ENCODE peak calls at places on chromosomes 4 and X, in six cellular contexts. One of them, this sample, is unnamed.

GRCh38 chr4:56388311-56388710 is 1.0 kb upstream of the AASDH start:
- DNase-seq in mucosa of descending colon: no peak
- DNase-seq in IMR-90: no peak
- DNase-seq in fibroblast of pulmonary artery: no peak
- DNase-seq in cardiac fibroblast: no peak
- DNase-seq in upper lobe of right lung: no peak
- DNase-seq in this sample: peak

GRCh38 chr4:184857446-184858121 is 31.8 kb upstream of the ACSL1 start:
- DNase-seq in fibroblast of pulmonary artery: no peak
- DNase-seq in IMR-90: no peak
- DNase-seq in cardiac fibroblast: no peak
- DNase-seq in upper lobe of right lung: no peak
- DNase-seq in mucosa of descending colon: no peak
- DNase-seq in this sample: no peak

GRCh38 chrX:133653363-133653762 is 238.1 kb upstream of the GPC4 start:
- DNase-seq in upper lobe of right lung: no peak
- DNase-seq in fibroblast of pulmonary artery: no peak
- DNase-seq in cardiac fibroblast: no peak
- DNase-seq in IMR-90: no peak
- DNase-seq in mucosa of descending colon: no peak
- DNase-seq in this sample: no peak

GRCh38 chrX:46941341-46941740 is 29.1 kb downstream of the JADE3 start:
- DNase-seq in cardiac fibroblast: no peak
- DNase-seq in mucosa of descending colon: no peak
- DNase-seq in IMR-90: no peak
- DNase-seq in fibroblast of pulmonary artery: no peak
- DNase-seq in upper lobe of right lung: no peak
- DNase-seq in this sample: no peak

GRCh38 chr4:185838514-185839203 is 26.7 kb upstream of the SORBS2 start:
- DNase-seq in mucosa of descending colon: no peak
- DNase-seq in upper lobe of right lung: no peak
- DNase-seq in IMR-90: peak
- DNase-seq in fibroblast of pulmonary artery: no peak
- DNase-seq in cardiac fibroblast: no peak
- DNase-seq in this sample: peak

GRCh38 chr4:153367092-153367491 is 22.6 kb downstream of the MND1 start:
- DNase-seq in cardiac fibroblast: no peak
- DNase-seq in fibroblast of pulmonary artery: no peak
- DNase-seq in mucosa of descending colon: no peak
- DNase-seq in upper lobe of right lung: no peak
- DNase-seq in IMR-90: no peak
- DNase-seq in this sample: no peak

GRCh38 chr4:113711883-113712662 is 49.5 kb downstream of the CAMK2D start:
- DNase-seq in mucosa of descending colon: no peak
- DNase-seq in cardiac fibroblast: no peak
- DNase-seq in fibroblast of pulmonary artery: no peak
- DNase-seq in IMR-90: no peak
- DNase-seq in upper lobe of right lung: no peak
- DNase-seq in this sample: no peak

GRCh38 chrX:115017455-115017854 is at the start of gene IL13RA2:
- DNase-seq in fibroblast of pulmonary artery: peak
- DNase-seq in mucosa of descending colon: no peak
- DNase-seq in IMR-90: no peak
- DNase-seq in upper lobe of right lung: no peak
- DNase-seq in cardiac fibroblast: peak
- DNase-seq in this sample: peak

GRCh38 chr4:87209696-87210095 is 10.7 kb downstream of the KLHL8 start:
- DNase-seq in upper lobe of right lung: peak
- DNase-seq in fibroblast of pulmonary artery: peak
- DNase-seq in mucosa of descending colon: no peak
- DNase-seq in IMR-90: no peak
- DNase-seq in cardiac fibroblast: peak
- DNase-seq in this sample: no peak

GRCh38 chrX:10722804-10723364 is 102.5 kb upstream of the MID1 start:
- DNase-seq in cardiac fibroblast: peak
- DNase-seq in mucosa of descending colon: no peak
- DNase-seq in IMR-90: peak
- DNase-seq in fibroblast of pulmonary artery: peak
- DNase-seq in upper lobe of right lung: no peak
- DNase-seq in this sample: peak

GRCh38 chrX:136736690-136737089 is 44.0 kb downstream of the ARHGEF6 start:
- DNase-seq in cardiac fibroblast: no peak
- DNase-seq in upper lobe of right lung: no peak
- DNase-seq in fibroblast of pulmonary artery: no peak
- DNase-seq in mucosa of descending colon: no peak
- DNase-seq in IMR-90: no peak
- DNase-seq in this sample: no peak

GRCh38 chrX:1904663-1905218 is 289.9 kb downstream of the ASMT start:
- DNase-seq in upper lobe of right lung: no peak
- DNase-seq in IMR-90: no peak
- DNase-seq in fibroblast of pulmonary artery: no peak
- DNase-seq in mucosa of descending colon: no peak
- DNase-seq in cardiac fibroblast: no peak
- DNase-seq in this sample: no peak

GRCh38 chr4:105236202-105236916 is 89.7 kb downstream of the TET2 start:
- DNase-seq in upper lobe of right lung: no peak
- DNase-seq in cardiac fibroblast: no peak
- DNase-seq in fibroblast of pulmonary artery: no peak
- DNase-seq in mucosa of descending colon: no peak
- DNase-seq in IMR-90: no peak
- DNase-seq in this sample: no peak

GRCh38 chr4:109912706-109913621 is at the start of gene EGF:
- DNase-seq in cardiac fibroblast: peak
- DNase-seq in fibroblast of pulmonary artery: peak
- DNase-seq in upper lobe of right lung: no peak
- DNase-seq in mucosa of descending colon: no peak
- DNase-seq in IMR-90: peak
- DNase-seq in this sample: peak

GRCh38 chr4:138242076-138242829 is at the start of gene SLC7A11:
- DNase-seq in mucosa of descending colon: peak
- DNase-seq in upper lobe of right lung: no peak
- DNase-seq in IMR-90: peak
- DNase-seq in cardiac fibroblast: peak
- DNase-seq in fibroblast of pulmonary artery: peak
- DNase-seq in this sample: peak

GRCh38 chrX:13029341-13029740 is 15.1 kb downstream of the FAM9C start:
- DNase-seq in cardiac fibroblast: peak
- DNase-seq in fibroblast of pulmonary artery: peak
- DNase-seq in IMR-90: peak
- DNase-seq in upper lobe of right lung: no peak
- DNase-seq in mucosa of descending colon: no peak
- DNase-seq in this sample: peak

GRCh38 chr4:110636677-110637407 is 14.0 kb upstream of the PITX2 start:
- DNase-seq in fibroblast of pulmonary artery: peak
- DNase-seq in mucosa of descending colon: no peak
- DNase-seq in cardiac fibroblast: peak
- DNase-seq in upper lobe of right lung: no peak
- DNase-seq in IMR-90: peak
- DNase-seq in this sample: peak

GRCh38 chrX:145002776-145003175 is 244.5 kb upstream of the SPANXN1 start:
- DNase-seq in cardiac fibroblast: no peak
- DNase-seq in fibroblast of pulmonary artery: no peak
- DNase-seq in upper lobe of right lung: no peak
- DNase-seq in IMR-90: no peak
- DNase-seq in mucosa of descending colon: no peak
- DNase-seq in this sample: no peak

GRCh38 chr4:113157086-113157857 is 107.8 kb downstream of the ANK2 start:
- DNase-seq in upper lobe of right lung: no peak
- DNase-seq in IMR-90: no peak
- DNase-seq in mucosa of descending colon: no peak
- DNase-seq in fibroblast of pulmonary artery: no peak
- DNase-seq in cardiac fibroblast: no peak
- DNase-seq in this sample: no peak

GRCh38 chrX:17046478-17047097 is 100.1 kb downstream of the REPS2 start:
- DNase-seq in cardiac fibroblast: peak
- DNase-seq in upper lobe of right lung: no peak
- DNase-seq in fibroblast of pulmonary artery: peak
- DNase-seq in IMR-90: peak
- DNase-seq in mucosa of descending colon: no peak
- DNase-seq in this sample: peak

GRCh38 chrX:15749642-15750610 is 11.9 kb downstream of the CA5B start:
- DNase-seq in cardiac fibroblast: no peak
- DNase-seq in mucosa of descending colon: no peak
- DNase-seq in IMR-90: peak
- DNase-seq in fibroblast of pulmonary artery: no peak
- DNase-seq in upper lobe of right lung: no peak
- DNase-seq in this sample: peak

GRCh38 chr4:1495416-1496115 is 89.3 kb upstream of the NKX1-1 start:
- DNase-seq in IMR-90: no peak
- DNase-seq in fibroblast of pulmonary artery: no peak
- DNase-seq in upper lobe of right lung: peak
- DNase-seq in cardiac fibroblast: no peak
- DNase-seq in mucosa of descending colon: no peak
- DNase-seq in this sample: no peak

GRCh38 chr4:94306713-94307112 is 35.9 kb downstream of the HPGDS start:
- DNase-seq in cardiac fibroblast: peak
- DNase-seq in upper lobe of right lung: no peak
- DNase-seq in fibroblast of pulmonary artery: peak
- DNase-seq in IMR-90: no peak
- DNase-seq in mucosa of descending colon: no peak
- DNase-seq in this sample: no peak

GRCh38 chr4:163595590-163595989 is 101.1 kb downstream of the TMA16 start:
- DNase-seq in fibroblast of pulmonary artery: no peak
- DNase-seq in IMR-90: no peak
- DNase-seq in mucosa of descending colon: no peak
- DNase-seq in upper lobe of right lung: no peak
- DNase-seq in cardiac fibroblast: no peak
- DNase-seq in this sample: no peak

GRCh38 chr4:3168029-3168428 is 80.9 kb upstream of the MSANTD1 start:
- DNase-seq in mucosa of descending colon: no peak
- DNase-seq in IMR-90: peak
- DNase-seq in fibroblast of pulmonary artery: peak
- DNase-seq in cardiac fibroblast: peak
- DNase-seq in upper lobe of right lung: no peak
- DNase-seq in this sample: peak

GRCh38 chr4:56874166-56874565 is 33.5 kb upstream of the REST start:
- DNase-seq in upper lobe of right lung: no peak
- DNase-seq in cardiac fibroblast: no peak
- DNase-seq in IMR-90: no peak
- DNase-seq in mucosa of descending colon: peak
- DNase-seq in fibroblast of pulmonary artery: no peak
- DNase-seq in this sample: no peak

GRCh38 chr4:20195071-20195885 is 56.4 kb upstream of the SLIT2 start:
- DNase-seq in mucosa of descending colon: no peak
- DNase-seq in IMR-90: peak
- DNase-seq in cardiac fibroblast: peak
- DNase-seq in upper lobe of right lung: no peak
- DNase-seq in fibroblast of pulmonary artery: peak
- DNase-seq in this sample: peak

DNA sequence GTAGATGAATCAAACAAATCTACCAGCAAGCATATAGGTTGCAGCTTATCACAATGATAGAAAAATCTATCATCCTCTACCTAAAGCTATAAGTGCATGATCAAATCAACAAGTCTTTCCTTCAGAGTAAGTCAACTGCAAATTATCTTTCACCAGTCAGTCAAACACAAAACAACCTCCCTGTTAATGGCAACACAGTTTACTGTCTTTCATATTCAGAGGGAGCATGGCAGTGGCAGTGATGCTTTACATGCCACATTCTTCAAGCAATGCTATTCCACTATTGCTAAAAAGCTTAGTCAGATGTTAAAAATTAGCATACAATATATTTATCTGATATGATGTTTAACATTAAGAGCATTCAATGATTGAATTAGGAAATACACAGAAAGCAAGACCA is 245.1 kb upstream of the KLHL4 start:
- DNase-seq in upper lobe of right lung: no peak
- DNase-seq in fibroblast of pulmonary artery: no peak
- DNase-seq in mucosa of descending colon: no peak
- DNase-seq in cardiac fibroblast: no peak
- DNase-seq in IMR-90: no peak
- DNase-seq in this sample: no peak
- TF ChIP-seq CTCF in upper lobe of right lung: no peak
- TF ChIP-seq CTCF in fibroblast of pulmonary artery: no peak
- TF ChIP-seq CTCF in mucosa of descending colon: no peak
- TF ChIP-seq CTCF in cardiac fibroblast: no peak
- TF ChIP-seq CTCF in IMR-90: no peak
- TF ChIP-seq CTCF in this sample: no peak

GRCh38 chrX:72604705-72605104 is 32.1 kb upstream of the HDAC8 start:
- DNase-seq in cardiac fibroblast: no peak
- DNase-seq in fibroblast of pulmonary artery: no peak
- DNase-seq in upper lobe of right lung: no peak
- DNase-seq in mucosa of descending colon: no peak
- DNase-seq in IMR-90: no peak
- DNase-seq in this sample: no peak

GRCh38 chrX:72604112-72604511 is 31.5 kb upstream of the HDAC8 start:
- DNase-seq in fibroblast of pulmonary artery: no peak
- DNase-seq in cardiac fibroblast: no peak
- DNase-seq in IMR-90: no peak
- DNase-seq in upper lobe of right lung: no peak
- DNase-seq in mucosa of descending colon: no peak
- DNase-seq in this sample: no peak

DNA sequence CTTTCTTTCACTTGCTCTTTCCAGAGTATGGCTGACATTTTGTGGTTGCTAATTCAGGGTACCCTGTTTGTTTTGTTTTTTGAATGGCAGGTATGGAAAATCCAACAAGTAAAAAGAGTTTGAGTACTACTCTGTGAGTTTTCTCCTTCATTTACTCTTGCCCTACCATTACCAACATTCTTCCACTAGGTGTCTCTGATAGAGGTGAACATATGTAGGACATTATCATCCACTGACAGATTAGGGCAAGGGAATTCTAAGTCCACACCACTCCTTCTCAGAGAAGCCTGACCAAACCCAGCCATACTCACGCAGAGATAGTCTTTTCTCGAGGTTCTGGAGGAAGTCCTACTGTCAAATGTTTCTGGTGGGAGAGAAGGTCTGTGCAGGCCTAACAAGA is 36.7 kb upstream of the HDAC8 start:
- DNase-seq in upper lobe of right lung: no peak
- DNase-seq in mucosa of descending colon: no peak
- DNase-seq in IMR-90: peak
- DNase-seq in cardiac fibroblast: peak
- DNase-seq in fibroblast of pulmonary artery: peak
- DNase-seq in this sample: peak
- TF ChIP-seq CTCF in upper lobe of right lung: no peak
- TF ChIP-seq CTCF in mucosa of descending colon: no peak
- TF ChIP-seq CTCF in IMR-90: no peak
- TF ChIP-seq CTCF in cardiac fibroblast: peak
- TF ChIP-seq CTCF in fibroblast of pulmonary artery: peak
- TF ChIP-seq CTCF in this sample: no peak

DNA sequence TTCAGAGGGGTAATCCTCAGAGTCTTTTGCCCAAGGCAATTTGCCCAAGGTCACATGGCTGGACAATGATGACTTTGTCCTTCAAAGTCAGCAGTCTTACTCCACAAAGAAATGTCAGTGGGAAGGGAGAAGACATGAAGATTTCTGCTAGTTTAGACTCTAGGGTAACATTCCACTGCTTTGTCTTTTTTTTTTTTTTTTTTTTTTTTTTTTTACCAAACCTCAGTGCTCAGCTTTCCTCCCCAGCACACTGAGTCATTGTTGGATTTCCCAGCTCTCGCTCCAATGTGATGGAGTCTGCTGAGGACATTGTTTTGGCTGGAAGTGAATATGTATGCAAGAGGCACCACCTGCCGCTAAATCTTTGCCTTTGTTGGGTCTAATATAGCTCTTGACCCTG is 7.2 kb upstream of the C1QTNF7 start:
- DNase-seq in mucosa of descending colon: no peak
- DNase-seq in fibroblast of pulmonary artery: peak
- DNase-seq in cardiac fibroblast: peak
- DNase-seq in IMR-90: peak
- DNase-seq in upper lobe of right lung: no peak
- DNase-seq in this sample: peak
- TF ChIP-seq CTCF in mucosa of descending colon: no peak
- TF ChIP-seq CTCF in fibroblast of pulmonary artery: no peak
- TF ChIP-seq CTCF in cardiac fibroblast: no peak
- TF ChIP-seq CTCF in IMR-90: no peak
- TF ChIP-seq CTCF in upper lobe of right lung: no peak
- TF ChIP-seq CTCF in this sample: no peak

GRCh38 chr4:147924604-147925412 is 192.9 kb downstream of the ARHGAP10 start:
- DNase-seq in mucosa of descending colon: no peak
- DNase-seq in upper lobe of right lung: no peak
- DNase-seq in fibroblast of pulmonary artery: peak
- DNase-seq in IMR-90: peak
- DNase-seq in cardiac fibroblast: peak
- DNase-seq in this sample: peak
- TF ChIP-seq CTCF in mucosa of descending colon: no peak
- TF ChIP-seq CTCF in upper lobe of right lung: peak
- TF ChIP-seq CTCF in fibroblast of pulmonary artery: peak
- TF ChIP-seq CTCF in IMR-90: peak
- TF ChIP-seq CTCF in cardiac fibroblast: peak
- TF ChIP-seq CTCF in this sample: peak